ENCODE peak calls at places on chromosomes 5 and 9, in four cellular contexts. B is GM23248, V is SK-N-SH, P is PC-3. E is an unnamed sample.
A peak's percentile ranks its signal among the peaks of the same experiment; 100 is the strongest.

GRCh38 chr9:73742412-73742811 is 590.7 kb downstream of the ANXA1 start:
- DNase-seq in B (no peak), P (no peak), V (peak; percentile 2), E (no peak)

GRCh38 chr5:102312586-102312985 is 16.5 kb upstream of the SLCO4C1 start:
- DNase-seq in V (no peak), P (peak; percentile 27), B (peak; percentile 78), E (no peak)

GRCh38 chr9:36036780-36037579 is at the start of gene RECK:
- DNase-seq in V (peak; percentile 96), B (peak; percentile 99), P (peak; percentile 69), E (peak; percentile 96)

GRCh38 chr5:11075010-11075860 is 314.2 kb upstream of the DAP start:
- DNase-seq in V (peak; percentile 14), B (no peak), P (no peak), E (peak; percentile 56)

GRCh38 chr5:32843532-32843895 is 132.4 kb downstream of the NPR3 start:
- DNase-seq in P (no peak), V (no peak), B (no peak), E (no peak)

GRCh38 chr9:69937358-69937757 is 106.3 kb upstream of the MAMDC2 start:
- DNase-seq in B (peak; percentile 80), P (peak; percentile 70), V (no peak), E (no peak)

GRCh38 chr5:72597456-72597948 is 90.3 kb upstream of the ZNF366 start:
- DNase-seq in B (peak; percentile 86), P (peak; percentile 31), V (no peak), E (peak; percentile 26)

GRCh38 chr9:70352356-70352755 is 62.1 kb downstream of the KLF9 start:
- DNase-seq in V (no peak), B (peak; percentile 64), P (peak; percentile 22), E (no peak)

GRCh38 chr5:102554728-102555127 is 55.9 kb upstream of the SLCO6A1 start:
- DNase-seq in V (no peak), P (peak; percentile 56), B (no peak), E (peak; percentile 47)

GRCh38 chr9:89079421-89079820 is 88.2 kb downstream of the S1PR3 start:
- DNase-seq in P (no peak), B (peak; percentile 42), V (no peak), E (no peak)

GRCh38 chr9:34510506-34511159 is 12.2 kb downstream of the ENHO start:
- DNase-seq in V (no peak), P (no peak), B (no peak), E (peak; percentile 12)

GRCh38 chr5:130032807-130033206 is 128.5 kb downstream of the CHSY3 start:
- DNase-seq in V (no peak), P (no peak), B (no peak), E (no peak)

GRCh38 chr9:81588148-81588874 is 101.0 kb downstream of the TLE1 start:
- DNase-seq in P (peak; percentile 82), B (peak; percentile 90), V (no peak), E (no peak)

GRCh38 chr5:87403409-87403808 is 9.3 kb downstream of the CCNH start:
- DNase-seq in B (no peak), V (no peak), P (no peak), E (no peak)

GRCh38 chr5:28313543-28314334 is 1275.4 kb upstream of the CDH9 start:
- DNase-seq in V (no peak), P (peak; percentile 84), B (no peak), E (no peak)

GRCh38 chr9:85158512-85158911 is 489.0 kb downstream of the NTRK2 start:
- DNase-seq in V (no peak), B (no peak), P (no peak), E (no peak)

GRCh38 chr5:431001-431710 is 11.8 kb upstream of the EXOC3 start:
- DNase-seq in P (peak; percentile 62), B (peak; percentile 58), V (peak; percentile 93), E (peak; percentile 77)

GRCh38 chr5:171330011-171330410 is 21.0 kb downstream of the TLX3 start:
- DNase-seq in B (no peak), V (no peak), P (no peak), E (no peak)

GRCh38 chr5:88390007-88390385 is 121.4 kb upstream of the TMEM161B start:
- DNase-seq in B (no peak), V (no peak), P (no peak), E (no peak)

GRCh38 chr5:170307575-170308465 is 10.2 kb upstream of the LCP2 start:
- DNase-seq in V (no peak), P (peak; percentile 28), B (peak; percentile 53), E (no peak)

GRCh38 chr5:38589629-38590028 is 33.2 kb upstream of the LIFR start:
- DNase-seq in B (no peak), V (no peak), P (no peak), E (no peak)

GRCh38 chr5:157913575-157913974 is 54.6 kb upstream of the CLINT1 start:
- DNase-seq in V (no peak), P (no peak), B (no peak), E (no peak)

GRCh38 chr5:14109771-14110170 is 33.4 kb upstream of the TRIO start:
- DNase-seq in B (peak; percentile 46), V (no peak), P (no peak), E (no peak)

GRCh38 chr9:108838017-108838416 is 17.8 kb downstream of the ACTL7B start:
- DNase-seq in P (peak; percentile 93), B (peak; percentile 41), V (no peak), E (no peak)

GRCh38 chr9:91758491-91758981 is 191.5 kb downstream of the ROR2 start:
- DNase-seq in P (peak; percentile 46), V (peak; percentile 73), B (peak; percentile 69), E (peak; percentile 90)

GRCh38 chr5:168681556-168682183 is 102.5 kb upstream of the PANK3 start:
- DNase-seq in P (no peak), B (peak; percentile 82), V (no peak), E (no peak)
- TF ChIP-seq EZH2phosphoT487 in P (no peak), B (no peak), V (no peak), E (no peak)

GRCh38 chr9:123238364-123238763 is 30.0 kb downstream of the STRBP start:
- DNase-seq in B (no peak), V (no peak), P (no peak), E (no peak)
- H3F3A ChIP-seq in B (no peaks in the 10 kb centered on the region), V (no peaks in the 10 kb centered on the region), P (no peaks in the 10 kb centered on the region), E (no peaks in the 10 kb centered on the region)

GRCh38 chr5:153520952-153521351 is 30.5 kb downstream of the GRIA1 start:
- DNase-seq in P (no peak), B (peak; percentile 40), V (no peak), E (no peak)
- TF ChIP-seq EZH2phosphoT487 in P (no peak), B (no peak), V (no peak), E (no peak)

DNA sequence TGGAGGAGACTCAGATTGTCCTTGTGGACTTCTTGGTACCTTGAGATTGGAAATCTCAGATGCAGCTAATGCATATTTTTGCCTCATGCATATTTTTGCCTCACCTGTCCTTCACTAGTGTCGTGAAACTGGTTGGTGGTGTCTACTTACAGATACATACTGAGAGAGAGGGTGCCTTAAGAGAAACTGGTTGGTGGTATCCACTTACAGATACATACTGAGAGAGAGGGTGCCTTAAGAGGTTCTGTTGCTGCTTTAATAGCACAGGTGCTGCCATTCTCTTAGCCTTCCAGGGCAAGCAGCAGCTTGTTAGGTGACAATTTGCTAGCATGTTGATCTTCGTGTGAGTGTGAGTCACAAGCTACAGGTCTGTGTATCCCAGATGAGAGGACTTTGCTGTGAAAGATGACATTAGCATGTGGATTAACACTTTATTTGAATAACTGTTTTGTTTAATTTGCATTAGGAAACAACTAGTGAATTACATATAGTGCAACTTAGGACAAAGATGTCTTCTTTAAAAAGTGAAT is 1.4 kb downstream of the PTTG1 start:
- DNase-seq in P (peak; percentile 46), V (no peak), B (peak; percentile 25), E (no peak)
- H3F3A ChIP-seq in P (no peaks in the 10 kb centered on the region), V (peaks cover 12% of the 10 kb centered on the region), B (peaks cover 14% of the 10 kb centered on the region), E (no peaks in the 10 kb centered on the region)

GRCh38 chr5:152689275-152689711 is 284.2 kb upstream of the NMUR2 start:
- DNase-seq in V (no peak), P (no peak), B (no peak), E (no peak)
- TF ChIP-seq EZH2phosphoT487 in V (no peak), P (no peak), B (no peak), E (no peak)